ENCODE peak calls at places on chromosomes 11 and 22, in six cellular contexts. D is HCT116, G is K562, O is NT2/D1, C is H1, S is GM12878. V is an unnamed sample.

GRCh38 chr11:12150831-12151382 is 40.5 kb downstream of the MICAL2 start:
- DNase-seq in D (no peak), G (peak), S (no peak), O (no peak), C (no peak), V (no peak)

GRCh38 chr11:12441081-12441801 is 63.9 kb downstream of the PARVA start:
- DNase-seq in G (no peak), O (no peak), D (no peak), S (no peak), C (no peak), V (no peak)

GRCh38 chr11:67268684-67269268 is 2.5 kb downstream of the GRK2 start:
- DNase-seq in O (no peak), D (no peak), G (no peak), S (no peak), C (no peak), V (no peak)

GRCh38 chr11:1034456-1035295 is 1.8 kb downstream of the MUC6 start:
- DNase-seq in S (no peak), O (no peak), C (no peak), D (no peak), G (no peak), V (no peak)

GRCh38 chr11:11786234-11786633 is 55.5 kb upstream of the USP47 start:
- DNase-seq in G (no peak), S (no peak), C (no peak), O (no peak), D (no peak), V (no peak)

GRCh38 chr22:32183625-32184024 is 21.2 kb downstream of the RFPL2 start:
- DNase-seq in C (no peak), O (no peak), S (no peak), D (no peak), G (no peak), V (peak)

GRCh38 chr22:21032037-21032842 is at the start of gene SLC7A4:
- DNase-seq in D (no peak), O (no peak), G (no peak), S (no peak), C (peak), V (peak)

GRCh38 chr22:22207845-22208564 is 36.6 kb upstream of the VPREB1 start:
- DNase-seq in G (peak), S (peak), D (peak), C (peak), O (peak), V (peak)

GRCh38 chr11:48125866-48126265 is 90.7 kb upstream of the OR4B1 start:
- DNase-seq in G (no peak), D (no peak), O (no peak), S (no peak), C (no peak), V (no peak)

GRCh38 chr22:49324527-49325491 is 502.9 kb downstream of the BRD1 start:
- DNase-seq in D (no peak), C (peak), O (no peak), S (no peak), G (no peak), V (peak)

GRCh38 chr11:121555172-121555571 is 102.4 kb upstream of the SORL1-AS1 start:
- DNase-seq in D (no peak), C (no peak), O (no peak), S (no peak), G (no peak), V (peak)

GRCh38 chr11:102622258-102622657 is 2.9 kb downstream of the MMP20 start:
- DNase-seq in D (no peak), G (no peak), C (no peak), S (no peak), O (no peak), V (no peak)

GRCh38 chr11:19959697-19960096 is 200.6 kb downstream of the DBX1 start:
- DNase-seq in C (no peak), S (no peak), D (no peak), G (no peak), O (no peak), V (no peak)

GRCh38 chr11:118917488-118918127 is 8.1 kb downstream of the BCL9L start:
- DNase-seq in C (no peak), D (no peak), S (no peak), G (no peak), O (no peak), V (no peak)

GRCh38 chr22:22983123-22983522 is 87.2 kb upstream of the GNAZ start:
- DNase-seq in C (no peak), G (no peak), D (no peak), S (no peak), O (no peak), V (no peak)

GRCh38 chr11:9774591-9775392 is 110.9 kb downstream of the SWAP70 start:
- DNase-seq in D (no peak), C (no peak), G (no peak), S (no peak), O (no peak), V (no peak)

GRCh38 chr11:68374531-68374930 is 62.1 kb downstream of the LRP5 start:
- DNase-seq in O (no peak), D (no peak), G (no peak), S (no peak), C (no peak), V (no peak)

GRCh38 chr11:75476716-75477613 is 44.0 kb upstream of the KLHL35 start:
- DNase-seq in D (no peak), S (no peak), O (no peak), G (peak), C (no peak), V (no peak)

GRCh38 chr11:65357856-65358356 is 3.4 kb downstream of the TIGD3 start:
- DNase-seq in D (no peak), C (no peak), O (no peak), S (no peak), G (peak), V (no peak)

GRCh38 chr22:50121202-50121740 is 31.5 kb downstream of the MOV10L1 start:
- DNase-seq in S (no peak), O (no peak), C (no peak), G (no peak), D (no peak), V (no peak)

GRCh38 chr11:113532697-113533424 is 57.7 kb upstream of the DRD2 start:
- DNase-seq in D (peak), S (no peak), C (peak), O (peak), G (peak), V (peak)

GRCh38 chr11:1060410-1060809 is 14.3 kb upstream of the MUC2 start:
- DNase-seq in C (no peak), D (no peak), O (no peak), S (no peak), G (no peak), V (no peak)

GRCh38 chr11:69417211-69418085 is 64.0 kb upstream of the LINC01488 start:
- DNase-seq in C (no peak), G (no peak), S (no peak), O (no peak), D (no peak), V (no peak)

GRCh38 chr11:74409633-74410032 is 11.4 kb upstream of the PGM2L1 start:
- DNase-seq in C (no peak), O (no peak), S (no peak), G (no peak), D (no peak), V (no peak)

GRCh38 chr11:126602993-126603392 is 247.5 kb downstream of the ST3GAL4 start:
- DNase-seq in S (no peak), G (no peak), O (no peak), C (no peak), D (no peak), V (no peak)

GRCh38 chr11:83072689-83073242 is 1.1 kb upstream of the RAB30 start:
- DNase-seq in C (no peak), S (no peak), G (peak), D (no peak), O (no peak), V (no peak)
- TF ChIP-seq YY1 in C (no peak), S (peak), G (no peak), D (no peak), O (no peak), V (no peak)

DNA sequence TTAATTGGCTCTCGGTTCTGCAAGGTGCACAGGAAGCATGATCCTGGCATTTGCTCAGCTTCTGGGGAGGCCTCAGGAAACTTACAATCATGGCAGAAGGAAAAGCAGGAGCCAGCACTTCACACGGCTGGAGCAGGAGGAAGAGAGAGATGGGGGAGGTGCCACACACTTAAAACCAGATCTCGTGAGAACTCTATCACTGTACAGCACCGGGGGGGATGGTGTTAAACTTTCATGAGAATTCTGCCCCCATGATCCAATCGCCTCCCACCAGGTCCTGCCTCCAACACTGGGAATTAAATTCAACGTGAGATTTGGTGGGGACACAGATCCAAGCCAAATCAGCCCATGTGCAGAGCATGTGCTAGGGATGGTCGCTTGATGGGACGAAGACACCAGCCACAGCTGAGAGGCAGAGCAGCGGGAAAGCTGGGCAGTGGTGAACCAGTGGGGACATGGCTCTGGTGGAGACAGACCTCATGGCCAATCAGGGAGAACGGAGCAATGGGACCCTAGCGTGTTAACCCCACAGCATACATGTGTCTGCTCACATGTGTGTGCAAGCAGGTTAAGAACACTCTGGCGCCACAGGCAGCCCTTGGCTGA is 6.2 kb downstream of the TANGO2 start:
- DNase-seq in G (peak), C (no peak), O (no peak), S (no peak), D (no peak), V (no peak)
- TF ChIP-seq YY1 in G (peak), C (no peak), O (no peak), S (no peak), D (no peak), V (no peak)

GRCh38 chr22:27418261-27418660 is 383.3 kb downstream of the MN1 start:
- DNase-seq in S (no peak), G (no peak), D (no peak), C (no peak), O (no peak), V (no peak)

GRCh38 chr22:27419473-27419872 is 382.1 kb downstream of the MN1 start:
- DNase-seq in G (no peak), D (no peak), S (no peak), C (no peak), O (no peak), V (no peak)

GRCh38 chr22:27420186-27420816 is 381.3 kb downstream of the MN1 start:
- DNase-seq in O (no peak), G (no peak), S (no peak), D (no peak), C (no peak), V (no peak)

GRCh38 chr22:27422442-27422841 is 379.1 kb downstream of the MN1 start:
- DNase-seq in S (no peak), C (no peak), G (no peak), D (no peak), O (no peak), V (no peak)

GRCh38 chr22:27420817-27421361 is 380.7 kb downstream of the MN1 start:
- DNase-seq in S (no peak), D (no peak), G (no peak), C (no peak), O (no peak), V (no peak)
- TF ChIP-seq YY1 in S (no peak), D (no peak), G (no peak), C (no peak), O (no peak), V (no peak)

GRCh38 chr11:8297781-8298440 is 34.2 kb upstream of the LMO1 start:
- DNase-seq in S (no peak), D (no peak), G (no peak), O (no peak), C (no peak), V (no peak)
- TF ChIP-seq YY1 in S (no peak), D (no peak), G (no peak), O (no peak), C (no peak), V (no peak)

GRCh38 chr11:134049303-134049702 is 19.6 kb upstream of the JAM3 start:
- DNase-seq in O (no peak), D (no peak), C (no peak), G (no peak), S (no peak), V (no peak)
- TF ChIP-seq YY1 in O (no peak), D (no peak), C (no peak), G (no peak), S (no peak), V (no peak)

DNA sequence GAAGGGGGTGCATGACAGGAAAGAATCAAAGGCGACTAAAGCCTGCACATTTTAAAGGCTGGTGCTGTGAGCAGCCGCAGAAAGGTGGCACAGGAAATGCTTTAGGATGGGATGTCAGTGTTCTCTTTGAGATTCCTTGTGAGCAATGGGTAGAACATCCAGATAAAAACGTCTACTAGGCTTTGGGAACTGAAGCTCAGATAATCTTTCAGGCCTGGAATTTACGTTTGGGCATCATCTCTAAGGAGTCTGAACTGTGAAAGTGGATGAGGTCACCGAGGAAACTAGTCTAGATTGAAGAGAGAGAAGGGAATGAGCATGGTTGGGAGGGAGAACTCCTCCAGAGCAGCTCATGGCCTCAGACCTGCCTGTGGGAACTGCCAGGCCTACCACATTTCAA is 65.7 kb downstream of the FLI1 start:
- DNase-seq in O (no peak), S (no peak), C (no peak), D (no peak), G (no peak), V (no peak)
- TF ChIP-seq YY1 in O (no peak), S (no peak), C (no peak), D (no peak), G (no peak), V (peak)

GRCh38 chr22:45866398-45867117 is 110.4 kb downstream of the WNT7B start:
- DNase-seq in D (no peak), S (no peak), C (peak), O (no peak), G (no peak), V (peak)
- TF ChIP-seq YY1 in D (no peak), S (no peak), C (no peak), O (no peak), G (no peak), V (no peak)

GRCh38 chr11:62552931-62553838 is 6.6 kb upstream of the AHNAK start:
- DNase-seq in O (peak), S (no peak), G (peak), D (peak), C (peak), V (no peak)
- TF ChIP-seq YY1 in O (no peak), S (no peak), G (peak), D (no peak), C (peak), V (peak)

DNA sequence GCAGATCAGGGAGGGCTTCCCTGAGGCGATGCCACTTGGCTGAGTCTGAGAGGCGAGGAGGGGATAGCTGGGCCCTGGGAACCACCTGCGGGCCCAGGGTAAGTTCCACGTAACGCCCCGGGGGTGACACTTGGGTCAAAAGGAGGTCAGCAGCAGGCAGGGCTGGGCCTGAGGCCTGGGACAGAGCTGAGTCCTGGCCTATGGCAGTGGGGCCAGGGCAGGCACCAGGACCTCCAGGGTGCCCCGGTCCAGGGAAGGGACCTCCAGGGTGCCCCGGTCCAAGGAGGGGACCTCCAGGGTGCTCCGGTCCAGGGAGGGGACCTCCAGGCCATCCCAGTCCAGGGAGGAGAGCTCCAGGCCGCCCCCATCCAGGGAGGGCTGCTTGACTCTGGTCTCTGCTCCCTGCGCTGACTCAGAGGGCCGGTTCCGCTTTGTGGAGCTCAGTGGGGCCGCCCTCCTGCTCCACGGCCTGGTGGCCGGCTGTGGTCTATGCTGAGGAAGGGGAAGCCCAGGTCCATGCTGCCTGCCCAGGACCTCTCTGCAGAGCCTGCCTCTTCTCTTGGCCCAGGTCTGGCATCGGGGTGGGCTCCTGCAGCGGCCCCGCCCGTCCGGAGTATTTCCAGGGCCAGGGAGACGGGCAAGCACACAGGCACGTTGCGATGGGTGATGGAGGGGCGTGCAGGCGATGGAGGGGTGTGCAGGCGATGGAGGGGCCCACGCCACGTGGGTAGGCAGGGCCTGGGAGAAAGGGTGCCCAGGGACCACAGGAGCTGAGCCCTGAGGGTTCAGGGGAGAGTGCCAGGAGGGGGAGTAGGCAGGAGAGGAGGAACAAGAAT is 19.5 kb upstream of the WNT7B start:
- DNase-seq in C (no peak), G (no peak), O (no peak), D (no peak), S (no peak), V (no peak)
- TF ChIP-seq YY1 in C (no peak), G (no peak), O (no peak), D (no peak), S (no peak), V (no peak)